ENCODE peak calls at places on chromosomes 13 and 19, in seven cellular contexts. W, B, Q, X, H, C and R are unnamed samples.

GRCh38 chr13:106078191-106078590 is 457.3 kb downstream of the EFNB2 start:
- DNase-seq in W (no peak), B (no peak), Q (peak; percentile 22), X (peak; percentile 25), H (no peak), C (no peak), R (no peak)

GRCh38 chr13:28819748-28820098 is 416 bp upstream of the MTUS2 start:
- DNase-seq in W (no peak), B (peak; percentile 81), Q (peak; percentile 94), X (peak; percentile 54), H (peak; percentile 81), C (no peak), R (peak; percentile 81)

GRCh38 chr19:16115309-16116039 is 3.8 kb downstream of the RAB8A start:
- DNase-seq in W (no peak), B (no peak), Q (no peak), X (no peak), H (no peak), C (no peak), R (no peak)

GRCh38 chr19:42412223-42412622 is 15.0 kb downstream of the LIPE start:
- DNase-seq in W (no peak), B (no peak), Q (peak; percentile 33), X (no peak), H (peak; percentile 62), C (no peak), R (no peak)

GRCh38 chr13:29935309-29935981 is 85.0 kb upstream of the UBL3 start:
- DNase-seq in W (no peak), B (no peak), Q (no peak), X (no peak), H (no peak), C (no peak), R (no peak)

GRCh38 chr19:46902402-46902766 is 41.6 kb downstream of the ARHGAP35 start:
- DNase-seq in W (peak; percentile 33), B (no peak), Q (no peak), X (no peak), H (no peak), C (peak; percentile 55), R (no peak)

GRCh38 chr13:96082640-96083039 is 7.3 kb upstream of the HS6ST3 start:
- DNase-seq in W (no peak), B (no peak), Q (no peak), X (no peak), H (no peak), C (no peak), R (no peak)

GRCh38 chr19:13050274-13050673 is 52.4 kb downstream of the LYL1 start:
- DNase-seq in W (no peak), B (no peak), Q (no peak), X (no peak), H (no peak), C (no peak), R (no peak)

GRCh38 chr13:76527041-76527440 is 359.2 kb downstream of the KCTD12 start:
- DNase-seq in W (no peak), B (no peak), Q (no peak), X (no peak), H (no peak), C (no peak), R (no peak)

GRCh38 chr19:5122671-5123409 is 153.9 kb downstream of the KDM4B start:
- DNase-seq in W (no peak), B (no peak), Q (no peak), X (no peak), H (no peak), C (no peak), R (no peak)
- TF ChIP-seq CTCF in W (no peak), B (no peak), Q (no peak), X (no peak), H (no peak), C (no peak), R (peak; percentile 7)

GRCh38 chr19:3073931-3074595 is 11.8 kb upstream of the TLE5 start:
- DNase-seq in W (no peak), B (no peak), Q (no peak), X (peak; percentile 45), H (no peak), C (no peak), R (no peak)
- TF ChIP-seq CTCF in W (peak; percentile 44), B (peak; percentile 18), Q (no peak), X (peak; percentile 37), H (no peak), C (no peak), R (no peak)

GRCh38 chr13:24161980-24162517 is 1.5 kb downstream of the SPATA13 start:
- DNase-seq in W (no peak), B (no peak), Q (no peak), X (no peak), H (no peak), C (peak; percentile 68), R (no peak)
- TF ChIP-seq CTCF in W (no peak), B (no peak), Q (no peak), X (no peak), H (no peak), C (no peak), R (no peak)

DNA sequence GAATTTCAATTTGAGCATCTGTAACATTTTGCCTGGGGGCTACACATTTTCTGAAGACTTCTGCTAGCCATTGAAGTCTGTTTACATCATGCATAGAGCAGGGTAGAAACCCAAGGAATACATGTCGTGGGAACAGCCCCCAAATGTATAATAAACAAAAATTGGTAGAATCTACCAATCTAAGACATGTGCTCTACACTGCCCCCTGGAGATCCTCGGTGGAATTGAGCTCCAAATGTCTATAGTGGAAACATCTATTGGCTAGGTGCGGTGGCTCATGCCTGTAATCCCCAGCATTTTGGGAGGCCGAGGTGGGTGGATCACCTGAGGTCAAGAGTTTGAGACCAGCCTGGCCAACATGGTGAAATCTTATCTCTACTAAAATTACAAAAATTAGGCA is 57.3 kb downstream of the MBD3L2B start:
- DNase-seq in W (no peak), B (no peak), Q (no peak), X (no peak), H (peak; percentile 11), C (no peak), R (no peak)
- TF ChIP-seq CTCF in W (no peak), B (peak; percentile 42), Q (peak; percentile 37), X (peak; percentile 14), H (no peak), C (no peak), R (peak; percentile 11)

GRCh38 chr13:50914301-50914700 is 4.7 kb downstream of the RNASEH2B start:
- DNase-seq in W (no peak), B (no peak), Q (no peak), X (no peak), H (no peak), C (no peak), R (no peak)

GRCh38 chr13:50916701-50917184 is 7.2 kb downstream of the RNASEH2B start:
- DNase-seq in W (no peak), B (no peak), Q (no peak), X (no peak), H (no peak), C (no peak), R (no peak)

GRCh38 chr13:50917572-50917971 is 8.0 kb downstream of the RNASEH2B start:
- DNase-seq in W (no peak), B (no peak), Q (no peak), X (no peak), H (no peak), C (no peak), R (no peak)

GRCh38 chr13:50914848-50915247 is 5.3 kb downstream of the RNASEH2B start:
- DNase-seq in W (no peak), B (no peak), Q (no peak), X (peak; percentile 18), H (no peak), C (no peak), R (no peak)

GRCh38 chr13:50915562-50915961 is 6.0 kb downstream of the RNASEH2B start:
- DNase-seq in W (no peak), B (no peak), Q (peak; percentile 48), X (no peak), H (peak; percentile 24), C (no peak), R (no peak)
- TF ChIP-seq CTCF in W (no peak), B (no peak), Q (peak; percentile 15), X (no peak), H (no peak), C (no peak), R (no peak)

GRCh38 chr19:54297759-54298305 is 15.1 kb downstream of the LILRA5 start:
- DNase-seq in W (no peak), B (no peak), Q (peak; percentile 9), X (no peak), H (no peak), C (no peak), R (no peak)
- TF ChIP-seq CTCF in W (no peak), B (peak; percentile 46), Q (no peak), X (no peak), H (no peak), C (no peak), R (no peak)

GRCh38 chr19:10651821-10652220 is 2.3 kb upstream of the ILF3 start:
- DNase-seq in W (no peak), B (no peak), Q (no peak), X (no peak), H (no peak), C (no peak), R (no peak)

GRCh38 chr19:10653482-10653731 is 739 bp upstream of the ILF3 start:
- DNase-seq in W (no peak), B (no peak), Q (no peak), X (no peak), H (no peak), C (no peak), R (no peak)

GRCh38 chr19:10653732-10654609 is at the start of gene ILF3:
- DNase-seq in W (peak; percentile 100), B (peak; percentile 100), Q (peak; percentile 100), X (peak; percentile 100), H (peak; percentile 99), C (peak; percentile 100), R (peak; percentile 99)

GRCh38 chr19:10654610-10655456 is 687 bp downstream of the ILF3 start:
- DNase-seq in W (peak; percentile 69), B (peak; percentile 85), Q (peak; percentile 95), X (peak; percentile 47), H (peak; percentile 87), C (peak; percentile 50), R (peak; percentile 72)

DNA sequence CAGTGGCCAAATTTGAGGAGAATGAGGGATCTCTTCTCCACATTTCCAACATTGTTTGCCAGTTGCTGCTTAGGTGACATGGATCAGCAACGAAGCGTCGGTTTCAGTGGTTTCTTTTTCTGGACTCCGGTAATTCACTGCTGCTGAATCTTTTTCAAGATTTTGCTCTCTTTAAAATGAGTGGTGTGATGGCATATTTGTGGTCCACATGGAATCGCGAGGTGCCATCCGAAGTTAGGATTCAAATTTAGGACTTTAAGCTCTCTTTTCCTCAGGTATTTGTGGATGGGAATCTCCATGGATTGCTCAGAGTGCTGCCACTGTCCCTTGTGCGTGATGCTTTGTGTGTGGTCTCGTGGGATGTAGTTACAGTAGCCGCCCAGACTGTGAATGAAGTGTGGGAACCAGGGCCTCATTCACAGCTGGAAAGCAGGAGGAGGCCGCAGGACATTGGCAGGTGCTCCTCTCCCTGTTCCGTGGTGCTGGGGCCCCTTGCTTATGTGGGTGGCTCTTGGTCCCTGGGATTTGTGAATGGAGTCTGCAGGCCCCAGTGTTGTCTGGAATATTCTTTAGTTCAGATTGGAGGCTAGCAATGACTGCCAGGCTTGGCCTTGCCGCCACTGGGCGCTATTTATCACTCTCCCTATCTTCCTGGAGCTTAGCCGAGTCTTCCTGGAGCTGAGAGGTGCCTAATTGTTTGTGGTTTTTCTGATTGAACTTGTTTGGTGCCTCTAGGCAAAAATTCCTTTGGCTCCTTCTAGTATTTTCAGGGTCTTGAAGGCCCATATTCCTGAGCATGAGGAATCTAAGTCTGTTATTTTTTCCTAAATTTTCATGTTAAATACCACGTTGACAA is 1.5 kb downstream of the ILF3 start:
- DNase-seq in W (peak; percentile 73), B (no peak), Q (peak; percentile 52), X (peak; percentile 27), H (no peak), C (no peak), R (no peak)
- TF ChIP-seq CTCF in W (no peak), B (no peak), Q (no peak), X (no peak), H (no peak), C (no peak), R (no peak)

GRCh38 chr13:67366533-67366932 is 136.4 kb upstream of the PCDH9 start:
- DNase-seq in W (no peak), B (no peak), Q (no peak), X (peak; percentile 52), H (no peak), C (no peak), R (no peak)
- TF ChIP-seq CTCF in W (no peak), B (peak; percentile 39), Q (no peak), X (peak; percentile 35), H (no peak), C (no peak), R (peak; percentile 14)